ENCODE peak calls at places on chromosomes 1 and 21, in four cellular contexts. Q is heart left ventricle, X is cardiac muscle cell, J is SK-N-SH. I is an unnamed sample.
A peak's percentile ranks its signal among the peaks of the same experiment; 100 is the strongest.

GRCh38 chr1:40339420-40340323 is 22.6 kb upstream of the COL9A2 start:
- DNase-seq in Q (no peak), X (no peak), J (no peak), I (no peak)

GRCh38 chr1:224274970-224275626 is 54.9 kb downstream of the NVL start:
- DNase-seq in X (no peak), Q (no peak), J (no peak), I (no peak)

GRCh38 chr1:7432102-7432895 is 338.8 kb upstream of the VAMP3 start:
- DNase-seq in Q (peak; percentile 22), J (no peak), X (no peak), I (no peak)

GRCh38 chr1:153545067-153546055 is at the start of gene S100A4:
- DNase-seq in X (peak; percentile 96), Q (peak; percentile 97), J (peak; percentile 83), I (peak; percentile 74)

GRCh38 chr21:31232344-31232743 is 111.7 kb downstream of the TIAM1 start:
- DNase-seq in Q (no peak), X (no peak), J (no peak), I (no peak)

GRCh38 chr1:17551755-17552234 is 12.3 kb downstream of the ARHGEF10L start:
- DNase-seq in X (no peak), J (peak; percentile 89), Q (no peak), I (no peak)

GRCh38 chr21:32388306-32388705 is 4.5 kb downstream of the URB1 start:
- DNase-seq in Q (no peak), X (no peak), J (peak; percentile 44), I (no peak)

GRCh38 chr1:6487804-6488484 is 3.5 kb downstream of the PLEKHG5 start:
- DNase-seq in Q (no peak), J (no peak), X (no peak), I (no peak)

GRCh38 chr1:162878000-162878596 is 17.1 kb upstream of the CCDC190 start:
- DNase-seq in J (peak; percentile 33), Q (no peak), X (peak; percentile 76), I (peak; percentile 12)

GRCh38 chr1:22709227-22709626 is 1.4 kb upstream of the EPHB2 start:
- DNase-seq in J (no peak), X (no peak), Q (no peak), I (no peak)

GRCh38 chr1:211739671-211740411 is 64.4 kb upstream of the NEK2 start:
- DNase-seq in Q (no peak), X (no peak), J (no peak), I (peak; percentile 51)

GRCh38 chr1:171794085-171794484 is 12.6 kb downstream of the METTL13 start:
- DNase-seq in Q (no peak), X (no peak), J (no peak), I (no peak)

GRCh38 chr21:21002137-21002536 is 3.9 kb downstream of the NCAM2 start:
- DNase-seq in Q (no peak), X (no peak), J (no peak), I (no peak)

GRCh38 chr21:44718571-44718970 is 7.2 kb upstream of the TSPEAR start:
- DNase-seq in X (no peak), J (no peak), Q (no peak), I (no peak)

GRCh38 chr1:226737819-226738420 is 1.2 kb downstream of the ITPKB start:
- DNase-seq in X (peak; percentile 50), Q (peak; percentile 78), J (peak; percentile 71), I (no peak)

GRCh38 chr1:184326278-184326677 is 60.6 kb upstream of the C1orf21 start:
- DNase-seq in Q (no peak), X (no peak), J (no peak), I (no peak)

GRCh38 chr21:46667735-46668380 is 32.4 kb downstream of the PRMT2 start:
- DNase-seq in Q (no peak), X (peak; percentile 77), J (peak; percentile 80), I (peak; percentile 71)

GRCh38 chr1:236627717-236628116 is 23.4 kb upstream of the HEATR1 start:
- DNase-seq in X (no peak), Q (no peak), J (no peak), I (no peak)

GRCh38 chr1:109528296-109528695 is 11.4 kb upstream of the GPR61 start:
- DNase-seq in X (no peak), Q (no peak), J (no peak), I (no peak)

GRCh38 chr1:184610872-184611614 is 143.6 kb downstream of the EDEM3 start:
- DNase-seq in Q (no peak), X (no peak), J (peak; percentile 32), I (no peak)

GRCh38 chr1:60878323-60878722 is 204.0 kb upstream of the NFIA start:
- DNase-seq in X (no peak), J (no peak), Q (no peak), I (no peak)

GRCh38 chr1:14553711-14554110 is 44.8 kb upstream of the KAZN start:
- DNase-seq in J (no peak), X (no peak), Q (no peak), I (no peak)

GRCh38 chr1:25757846-25758185 is 42.2 kb upstream of the SELENON start:
- DNase-seq in X (no peak), J (no peak), Q (no peak), I (no peak)

GRCh38 chr1:115757286-115757810 is 11.2 kb downstream of the CASQ2 start:
- DNase-seq in Q (no peak), X (no peak), J (no peak), I (no peak)

GRCh38 chr1:221394011-221394544 is 347.8 kb downstream of the DUSP10 start:
- DNase-seq in X (no peak), J (peak; percentile 4), Q (no peak), I (no peak)

GRCh38 chr1:145979746-145980435 is 15.4 kb downstream of the POLR3GL start:
- DNase-seq in Q (no peak), X (no peak), J (no peak), I (no peak)

GRCh38 chr1:35714921-35715567 is 3.6 kb downstream of the C1orf216 start:
- DNase-seq in Q (no peak), J (no peak), X (no peak), I (no peak)

GRCh38 chr1:40532844-40533424 is 1.5 kb downstream of the ZNF684 start:
- DNase-seq in J (peak; percentile 60), Q (no peak), X (peak; percentile 61), I (peak; percentile 52)

GRCh38 chr1:77847621-77848080 is 40.8 kb upstream of the NEXN start:
- DNase-seq in Q (no peak), X (no peak), J (no peak), I (no peak)

GRCh38 chr1:50430010-50430405 is 6.8 kb upstream of the DMRTA2 start:
- DNase-seq in Q (no peak), X (no peak), J (no peak), I (no peak)

GRCh38 chr1:34419662-34420061 is 243.0 kb downstream of the C1orf94 start:
- DNase-seq in J (peak; percentile 29), Q (no peak), X (peak; percentile 11), I (no peak)

GRCh38 chr1:177568702-177569101 is 397.9 kb downstream of the BRINP2 start:
- DNase-seq in X (no peak), Q (no peak), J (no peak), I (no peak)

GRCh38 chr1:229027622-229028182 is 243.2 kb upstream of the RAB4A start:
- DNase-seq in X (no peak), J (no peak), Q (no peak), I (no peak)

GRCh38 chr1:205271277-205271676 is 43.5 kb downstream of the TMCC2 start:
- DNase-seq in Q (no peak), X (no peak), J (no peak), I (no peak)
- TF ChIP-seq CTCF in Q (peak; percentile 7), X (peak; percentile 46), J (peak; percentile 28), I (no peak)

GRCh38 chr1:93609536-93609935 is 72.1 kb downstream of the BCAR3 start:
- DNase-seq in Q (no peak), J (no peak), X (no peak), I (no peak)

GRCh38 chr1:93611656-93612055 is 70.0 kb downstream of the BCAR3 start:
- DNase-seq in X (no peak), Q (no peak), J (no peak), I (no peak)

GRCh38 chr1:93605812-93606512 is 75.7 kb downstream of the BCAR3 start:
- DNase-seq in Q (no peak), X (no peak), J (no peak), I (no peak)

GRCh38 chr1:93607814-93608187 is 73.8 kb downstream of the BCAR3 start:
- DNase-seq in J (no peak), Q (no peak), X (no peak), I (peak; percentile 79)

DNA sequence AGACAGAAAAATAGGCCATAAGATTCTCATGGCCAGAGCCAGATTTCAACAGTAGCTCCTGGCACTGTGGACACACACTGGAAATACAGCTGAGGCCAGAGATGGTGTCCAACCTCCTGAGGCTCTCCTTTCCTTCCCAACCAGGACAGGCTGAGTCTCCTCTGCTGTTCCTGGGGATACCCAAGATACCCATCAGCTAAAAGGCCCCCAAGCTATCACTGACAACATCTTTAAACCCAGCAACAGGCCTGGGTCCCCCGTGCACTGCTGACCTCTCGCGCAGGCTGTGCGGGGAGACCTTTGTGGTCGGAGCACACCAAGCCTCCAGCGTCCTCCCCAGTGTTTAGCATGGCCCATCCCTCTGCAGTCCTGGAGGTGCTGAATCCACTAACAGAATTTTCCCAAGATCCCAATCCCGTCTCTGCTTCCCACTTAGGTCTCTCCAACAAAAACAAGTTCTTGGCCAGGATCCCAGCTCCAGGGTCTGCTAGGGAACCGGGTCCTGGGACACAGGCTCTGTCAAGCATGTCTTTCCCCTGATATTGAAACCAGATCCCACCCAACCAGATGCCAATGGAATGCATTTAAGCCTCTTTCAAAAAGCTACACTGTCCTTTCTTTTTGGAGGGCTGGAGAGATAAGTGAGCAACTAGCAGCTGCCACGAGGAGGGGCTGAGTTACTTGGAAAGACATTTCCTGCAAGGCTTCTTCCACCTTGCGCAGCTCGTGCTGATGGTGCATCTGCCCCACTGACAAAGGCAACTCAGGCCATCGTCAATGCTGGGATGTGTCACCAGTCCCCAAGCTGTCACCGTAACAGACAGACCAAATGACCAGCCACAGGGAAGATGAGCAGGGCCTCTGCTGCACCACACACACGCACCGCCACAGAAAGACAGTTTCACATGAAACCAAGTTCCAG is 73.2 kb downstream of the BCAR3 start:
- DNase-seq in X (no peak), J (peak; percentile 79), Q (no peak), I (no peak)
- TF ChIP-seq CTCF in X (peak; percentile 15), J (peak; percentile 36), Q (no peak), I (no peak)

DNA sequence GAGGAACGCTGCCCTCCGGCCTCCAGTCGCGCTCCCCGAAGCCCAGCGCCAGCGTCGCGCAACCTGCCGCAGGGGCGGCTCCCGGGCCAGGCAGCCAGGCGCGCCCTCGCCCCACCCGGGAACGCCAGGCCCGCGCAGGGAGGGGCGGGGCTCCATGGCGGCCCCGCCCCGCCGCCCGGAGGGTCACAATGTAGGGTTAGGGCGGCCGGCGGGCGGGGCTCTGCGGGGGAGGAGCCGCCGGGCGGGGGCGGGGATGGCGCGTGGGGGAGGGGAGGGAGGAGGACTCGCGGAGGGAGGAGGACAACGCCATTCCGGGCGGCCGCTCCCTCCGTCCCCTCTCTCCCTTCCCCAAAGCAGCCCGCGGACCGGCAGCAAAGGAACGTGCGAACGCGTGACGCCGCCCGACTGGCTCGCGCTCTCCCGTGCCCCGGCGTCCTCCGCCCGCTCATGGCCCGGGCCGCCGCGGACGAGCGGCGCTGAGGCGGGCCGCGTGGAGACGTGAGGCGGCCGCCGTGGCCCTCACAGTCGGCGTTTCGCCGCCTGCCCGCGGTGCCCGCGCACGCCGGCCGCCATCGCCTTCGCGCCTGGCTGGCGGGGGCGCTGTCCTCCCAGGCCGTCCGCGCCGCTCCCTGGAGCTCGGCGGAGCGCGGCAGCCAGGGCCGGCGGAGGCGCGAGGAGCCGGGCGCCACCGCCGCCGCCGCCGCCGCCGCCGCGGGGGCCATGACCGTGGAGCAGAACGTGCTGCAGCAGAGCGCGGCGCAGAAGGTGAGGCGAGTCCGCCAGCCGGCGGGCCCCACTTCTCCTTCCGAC is at the start of gene USP25:
- DNase-seq in J (peak; percentile 96), X (peak; percentile 90), Q (peak; percentile 97), I (peak; percentile 96)
- TF ChIP-seq CTCF in J (no peak), X (no peak), Q (no peak), I (peak; percentile 67)

GRCh38 chr1:239084459-239085080 is 301.8 kb upstream of the CHRM3 start:
- DNase-seq in X (no peak), Q (no peak), J (no peak), I (no peak)
- TF ChIP-seq CTCF in X (no peak), Q (no peak), J (no peak), I (no peak)